ENCODE peak calls at places on chromosome X, in ten cellular contexts. One of them, this sample, is unnamed.

GRCh38 chrX:1205681-1206611 is 6.5 kb downstream of the CRLF2 start:
- DNase-seq in GM12878: no peak
- DNase-seq in lower lobe of right lung: no peak
- DNase-seq in hepatocyte: peak
- DNase-seq in GM23338: peak
- DNase-seq in astrocyte of the spinal cord: peak
- DNase-seq in psoas muscle: no peak
- DNase-seq in AG10803: peak
- DNase-seq in upper lobe of right lung: no peak
- DNase-seq in neural progenitor cell: peak
- DNase-seq in this sample: peak

GRCh38 chrX:15349046-15349445 is 13.7 kb upstream of the PIGA start:
- DNase-seq in GM12878: no peak
- DNase-seq in lower lobe of right lung: no peak
- DNase-seq in hepatocyte: peak
- DNase-seq in GM23338: peak
- DNase-seq in astrocyte of the spinal cord: peak
- DNase-seq in psoas muscle: no peak
- DNase-seq in AG10803: peak
- DNase-seq in upper lobe of right lung: no peak
- DNase-seq in neural progenitor cell: peak
- DNase-seq in this sample: peak

GRCh38 chrX:53429755-53430154 is 4.4 kb downstream of the HSD17B10 start:
- DNase-seq in GM12878: no peak
- DNase-seq in lower lobe of right lung: no peak
- DNase-seq in hepatocyte: no peak
- DNase-seq in GM23338: no peak
- DNase-seq in astrocyte of the spinal cord: no peak
- DNase-seq in psoas muscle: no peak
- DNase-seq in AG10803: no peak
- DNase-seq in upper lobe of right lung: no peak
- DNase-seq in neural progenitor cell: no peak
- DNase-seq in this sample: no peak

GRCh38 chrX:53356186-53356585 is 66.3 kb downstream of the SMC1A start:
- DNase-seq in GM12878: no peak
- DNase-seq in lower lobe of right lung: no peak
- DNase-seq in hepatocyte: no peak
- DNase-seq in GM23338: peak
- DNase-seq in astrocyte of the spinal cord: no peak
- DNase-seq in psoas muscle: no peak
- DNase-seq in AG10803: no peak
- DNase-seq in upper lobe of right lung: no peak
- DNase-seq in neural progenitor cell: peak
- DNase-seq in this sample: peak

GRCh38 chrX:151004085-151004484 is 20.9 kb downstream of the HMGB3 start:
- DNase-seq in GM12878: no peak
- DNase-seq in lower lobe of right lung: no peak
- DNase-seq in hepatocyte: no peak
- DNase-seq in GM23338: no peak
- DNase-seq in astrocyte of the spinal cord: no peak
- DNase-seq in psoas muscle: no peak
- DNase-seq in AG10803: peak
- DNase-seq in upper lobe of right lung: no peak
- DNase-seq in neural progenitor cell: peak
- DNase-seq in this sample: peak

GRCh38 chrX:36978886-36979285 is 29.3 kb upstream of the FAM47C start:
- DNase-seq in GM12878: no peak
- DNase-seq in lower lobe of right lung: no peak
- DNase-seq in hepatocyte: no peak
- DNase-seq in GM23338: no peak
- DNase-seq in astrocyte of the spinal cord: peak
- DNase-seq in psoas muscle: no peak
- DNase-seq in AG10803: peak
- DNase-seq in upper lobe of right lung: no peak
- DNase-seq in neural progenitor cell: no peak
- DNase-seq in this sample: peak

GRCh38 chrX:143854006-143854405 is 29.9 kb upstream of the UBE2NL start:
- DNase-seq in GM12878: no peak
- DNase-seq in lower lobe of right lung: no peak
- DNase-seq in hepatocyte: no peak
- DNase-seq in GM23338: no peak
- DNase-seq in astrocyte of the spinal cord: peak
- DNase-seq in psoas muscle: no peak
- DNase-seq in AG10803: peak
- DNase-seq in upper lobe of right lung: no peak
- DNase-seq in neural progenitor cell: no peak
- DNase-seq in this sample: peak

GRCh38 chrX:131235768-131236167 is 53.3 kb downstream of the IGSF1 start:
- DNase-seq in GM12878: no peak
- DNase-seq in lower lobe of right lung: no peak
- DNase-seq in hepatocyte: no peak
- DNase-seq in GM23338: no peak
- DNase-seq in astrocyte of the spinal cord: no peak
- DNase-seq in psoas muscle: no peak
- DNase-seq in AG10803: no peak
- DNase-seq in upper lobe of right lung: no peak
- DNase-seq in neural progenitor cell: no peak
- DNase-seq in this sample: no peak

GRCh38 chrX:47198687-47199080 is 5.1 kb downstream of the UBA1 start:
- DNase-seq in GM12878: no peak
- DNase-seq in lower lobe of right lung: no peak
- DNase-seq in hepatocyte: no peak
- DNase-seq in GM23338: no peak
- DNase-seq in astrocyte of the spinal cord: no peak
- DNase-seq in psoas muscle: no peak
- DNase-seq in AG10803: no peak
- DNase-seq in upper lobe of right lung: no peak
- DNase-seq in neural progenitor cell: no peak
- DNase-seq in this sample: no peak

GRCh38 chrX:97397371-97397770 is 513.7 kb downstream of the RPA4 start:
- DNase-seq in GM12878: no peak
- DNase-seq in lower lobe of right lung: no peak
- DNase-seq in hepatocyte: no peak
- DNase-seq in GM23338: no peak
- DNase-seq in astrocyte of the spinal cord: peak
- DNase-seq in psoas muscle: no peak
- DNase-seq in AG10803: peak
- DNase-seq in upper lobe of right lung: no peak
- DNase-seq in neural progenitor cell: no peak
- DNase-seq in this sample: peak

GRCh38 chrX:43557792-43558191 is 98.3 kb upstream of the MAOA start:
- DNase-seq in GM12878: peak
- DNase-seq in lower lobe of right lung: peak
- DNase-seq in hepatocyte: peak
- DNase-seq in GM23338: peak
- DNase-seq in astrocyte of the spinal cord: peak
- DNase-seq in psoas muscle: peak
- DNase-seq in AG10803: peak
- DNase-seq in upper lobe of right lung: no peak
- DNase-seq in neural progenitor cell: peak
- DNase-seq in this sample: peak

GRCh38 chrX:110373310-110373709 is 14.7 kb downstream of the RTL9 start:
- DNase-seq in GM12878: no peak
- DNase-seq in lower lobe of right lung: no peak
- DNase-seq in hepatocyte: no peak
- DNase-seq in GM23338: no peak
- DNase-seq in astrocyte of the spinal cord: no peak
- DNase-seq in psoas muscle: no peak
- DNase-seq in AG10803: no peak
- DNase-seq in upper lobe of right lung: no peak
- DNase-seq in neural progenitor cell: no peak
- DNase-seq in this sample: no peak

DNA sequence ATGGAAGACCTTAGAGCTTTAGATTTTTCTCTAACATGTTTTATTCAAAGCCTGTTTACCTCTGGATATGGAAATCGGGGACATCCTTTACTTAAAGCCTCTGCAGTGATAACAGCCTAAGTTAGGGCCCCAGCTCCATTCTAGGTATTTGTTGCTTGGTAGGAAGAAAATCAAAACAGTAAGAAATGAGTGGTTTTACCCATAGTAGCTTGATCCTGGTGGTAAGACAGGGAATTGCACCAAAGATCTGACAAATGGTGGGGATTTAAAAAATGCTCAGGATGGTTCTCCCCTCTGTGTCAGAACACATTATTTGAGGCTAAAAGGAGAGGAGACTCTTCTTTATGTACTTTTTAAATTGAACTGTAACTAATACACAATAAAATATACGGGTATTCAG is 52.4 kb downstream of the AFF2 start:
- DNase-seq in GM12878: no peak
- DNase-seq in lower lobe of right lung: no peak
- DNase-seq in hepatocyte: no peak
- DNase-seq in GM23338: peak
- DNase-seq in astrocyte of the spinal cord: no peak
- DNase-seq in psoas muscle: no peak
- DNase-seq in AG10803: no peak
- DNase-seq in upper lobe of right lung: no peak
- DNase-seq in neural progenitor cell: no peak
- DNase-seq in this sample: no peak
- TF ChIP-seq CTCF in GM12878: peak
- TF ChIP-seq CTCF in lower lobe of right lung: no peak
- TF ChIP-seq CTCF in hepatocyte: no peak
- TF ChIP-seq CTCF in GM23338: peak
- TF ChIP-seq CTCF in astrocyte of the spinal cord: peak
- TF ChIP-seq CTCF in psoas muscle: no peak
- TF ChIP-seq CTCF in AG10803: peak
- TF ChIP-seq CTCF in upper lobe of right lung: peak
- TF ChIP-seq CTCF in neural progenitor cell: peak
- TF ChIP-seq CTCF in this sample: peak

GRCh38 chrX:13939741-13940597 is 89.7 kb downstream of the GEMIN8 start:
- DNase-seq in GM12878: no peak
- DNase-seq in lower lobe of right lung: no peak
- DNase-seq in hepatocyte: no peak
- DNase-seq in GM23338: peak
- DNase-seq in astrocyte of the spinal cord: peak
- DNase-seq in psoas muscle: no peak
- DNase-seq in AG10803: no peak
- DNase-seq in upper lobe of right lung: no peak
- DNase-seq in neural progenitor cell: peak
- DNase-seq in this sample: no peak
- H3K4me3 ChIP-seq in GM12878: no peak
- H3K4me3 ChIP-seq in lower lobe of right lung: no peak
- H3K4me3 ChIP-seq in hepatocyte: no peak
- H3K4me3 ChIP-seq in GM23338: no peak
- H3K4me3 ChIP-seq in astrocyte of the spinal cord: no peak
- H3K4me3 ChIP-seq in psoas muscle: no peak
- H3K4me3 ChIP-seq in AG10803: no peak
- H3K4me3 ChIP-seq in upper lobe of right lung: no peak
- H3K4me3 ChIP-seq in neural progenitor cell: peak
- H3K4me3 ChIP-seq in this sample: no peak

GRCh38 chrX:119145241-119145653 is 17.6 kb upstream of the KIAA1210 start:
- DNase-seq in GM12878: no peak
- DNase-seq in lower lobe of right lung: no peak
- DNase-seq in hepatocyte: peak
- DNase-seq in GM23338: peak
- DNase-seq in astrocyte of the spinal cord: no peak
- DNase-seq in psoas muscle: no peak
- DNase-seq in AG10803: peak
- DNase-seq in upper lobe of right lung: no peak
- DNase-seq in neural progenitor cell: peak
- DNase-seq in this sample: peak

GRCh38 chrX:119147486-119147885 is 19.9 kb upstream of the KIAA1210 start:
- DNase-seq in GM12878: no peak
- DNase-seq in lower lobe of right lung: no peak
- DNase-seq in hepatocyte: peak
- DNase-seq in GM23338: no peak
- DNase-seq in astrocyte of the spinal cord: no peak
- DNase-seq in psoas muscle: no peak
- DNase-seq in AG10803: no peak
- DNase-seq in upper lobe of right lung: no peak
- DNase-seq in neural progenitor cell: no peak
- DNase-seq in this sample: no peak

GRCh38 chrX:119156241-119156640 is 28.6 kb upstream of the KIAA1210 start:
- DNase-seq in GM12878: no peak
- DNase-seq in lower lobe of right lung: no peak
- DNase-seq in hepatocyte: no peak
- DNase-seq in GM23338: no peak
- DNase-seq in astrocyte of the spinal cord: no peak
- DNase-seq in psoas muscle: no peak
- DNase-seq in AG10803: no peak
- DNase-seq in upper lobe of right lung: no peak
- DNase-seq in neural progenitor cell: no peak
- DNase-seq in this sample: peak

GRCh38 chrX:119155416-119156035 is 27.9 kb upstream of the KIAA1210 start:
- DNase-seq in GM12878: no peak
- DNase-seq in lower lobe of right lung: no peak
- DNase-seq in hepatocyte: peak
- DNase-seq in GM23338: no peak
- DNase-seq in astrocyte of the spinal cord: peak
- DNase-seq in psoas muscle: no peak
- DNase-seq in AG10803: peak
- DNase-seq in upper lobe of right lung: no peak
- DNase-seq in neural progenitor cell: no peak
- DNase-seq in this sample: peak

DNA sequence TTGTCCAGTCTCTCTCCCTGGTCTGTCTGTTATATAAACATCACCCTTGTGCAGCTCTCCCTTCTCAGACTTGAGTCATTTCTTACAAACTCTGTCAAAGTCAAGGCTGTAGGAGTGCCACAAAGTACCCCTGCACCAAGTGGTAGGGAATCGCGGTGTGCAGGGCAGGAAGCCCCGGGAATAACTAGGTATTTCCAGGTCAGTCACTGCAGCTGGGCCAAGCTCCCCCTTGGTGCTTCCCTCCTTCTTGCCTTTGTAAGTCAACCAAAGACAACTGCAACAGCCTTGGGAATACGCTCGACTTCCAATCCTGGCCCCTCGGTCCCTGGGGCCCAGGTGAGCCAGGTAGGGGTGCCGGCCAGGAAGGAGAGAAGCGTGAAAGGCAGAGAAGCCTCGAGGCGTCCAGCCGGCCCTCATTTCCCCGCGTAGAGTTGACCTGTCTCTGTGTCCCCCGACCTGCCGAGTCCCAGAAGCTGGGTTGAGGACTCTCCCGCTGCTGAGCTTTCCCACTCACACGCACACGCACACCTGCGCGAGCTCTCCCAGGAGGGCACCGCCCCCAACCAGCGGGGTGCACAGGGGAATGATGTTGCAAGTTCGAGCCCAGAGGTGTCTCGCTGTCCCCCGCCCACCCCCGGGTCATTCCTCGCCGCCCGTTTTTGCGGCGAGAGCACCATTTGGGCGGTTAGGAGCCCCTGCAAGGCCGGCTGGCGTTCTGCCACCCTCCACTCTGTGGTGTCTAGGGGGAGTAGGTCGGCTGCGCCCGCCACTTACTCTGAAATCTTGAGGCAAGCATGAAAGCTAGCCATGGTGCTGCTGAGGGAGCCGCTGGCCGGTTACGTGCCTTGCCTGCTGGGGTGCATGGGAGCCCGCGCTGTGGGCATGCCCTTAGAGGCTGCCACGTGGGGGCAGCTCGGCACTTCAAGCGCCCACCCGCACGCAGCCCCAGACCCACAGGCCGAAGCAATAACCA is 22.8 kb upstream of the KIAA1210 start:
- DNase-seq in GM12878: no peak
- DNase-seq in lower lobe of right lung: no peak
- DNase-seq in hepatocyte: no peak
- DNase-seq in GM23338: peak
- DNase-seq in astrocyte of the spinal cord: no peak
- DNase-seq in psoas muscle: no peak
- DNase-seq in AG10803: no peak
- DNase-seq in upper lobe of right lung: no peak
- DNase-seq in neural progenitor cell: no peak
- DNase-seq in this sample: no peak
- TF ChIP-seq CTCF in GM12878: no peak
- TF ChIP-seq CTCF in lower lobe of right lung: no peak
- TF ChIP-seq CTCF in hepatocyte: no peak
- TF ChIP-seq CTCF in GM23338: no peak
- TF ChIP-seq CTCF in astrocyte of the spinal cord: no peak
- TF ChIP-seq CTCF in psoas muscle: no peak
- TF ChIP-seq CTCF in AG10803: no peak
- TF ChIP-seq CTCF in upper lobe of right lung: no peak
- TF ChIP-seq CTCF in neural progenitor cell: no peak
- TF ChIP-seq CTCF in this sample: no peak

GRCh38 chrX:10579753-10580060 is 40.7 kb downstream of the MID1 start:
- DNase-seq in GM12878: no peak
- DNase-seq in lower lobe of right lung: no peak
- DNase-seq in hepatocyte: no peak
- DNase-seq in GM23338: no peak
- DNase-seq in astrocyte of the spinal cord: peak
- DNase-seq in psoas muscle: no peak
- DNase-seq in AG10803: no peak
- DNase-seq in upper lobe of right lung: no peak
- DNase-seq in neural progenitor cell: peak
- DNase-seq in this sample: peak
- H3K4me3 ChIP-seq in GM12878: no peak
- H3K4me3 ChIP-seq in lower lobe of right lung: no peak
- H3K4me3 ChIP-seq in hepatocyte: peak
- H3K4me3 ChIP-seq in GM23338: no peak
- H3K4me3 ChIP-seq in astrocyte of the spinal cord: peak
- H3K4me3 ChIP-seq in psoas muscle: no peak
- H3K4me3 ChIP-seq in AG10803: peak
- H3K4me3 ChIP-seq in upper lobe of right lung: no peak
- H3K4me3 ChIP-seq in neural progenitor cell: no peak
- H3K4me3 ChIP-seq in this sample: peak

This sample was measured in fibroblast of mammary gland.